ENCODE peak calls at places on chromosomes 16 and 17, in four cellular contexts. Y is fibroblast of lung, M is cardiac muscle cell, V is tibial artery. F is an unnamed sample.

GRCh38 chr17:17080181-17080631 is 37.9 kb downstream of the MPRIP start:
- DNase-seq in Y (no peak), M (no peak), V (no peak), F (no peak)

GRCh38 chr17:63440127-63440769 is 5.9 kb downstream of the CYB561 start:
- DNase-seq in Y (no peak), M (no peak), V (no peak), F (no peak)

GRCh38 chr17:80263253-80264047 is 2.8 kb downstream of the RNF213 start:
- DNase-seq in Y (peak), M (peak), V (peak), F (peak)

GRCh38 chr17:19812407-19812806 is 55.3 kb downstream of the ULK2 start:
- DNase-seq in Y (peak), M (peak), V (no peak), F (no peak)

GRCh38 chr16:73204359-73205152 is 156.6 kb upstream of the ZFHX3 start:
- DNase-seq in Y (no peak), M (no peak), V (no peak), F (no peak)

GRCh38 chr16:88870608-88871348 is 4.3 kb upstream of the PABPN1L start:
- DNase-seq in Y (no peak), M (no peak), V (no peak), F (no peak)

GRCh38 chr17:81429353-81429774 is 34.1 kb downstream of the BAHCC1 start:
- DNase-seq in Y (peak), M (peak), V (peak), F (no peak)

GRCh38 chr17:46865100-46865499 is 13.7 kb downstream of the WNT9B start:
- DNase-seq in Y (no peak), M (peak), V (no peak), F (no peak)

GRCh38 chr16:83972256-83973008 is 4.4 kb downstream of the NECAB2 start:
- DNase-seq in Y (no peak), M (no peak), V (no peak), F (no peak)

GRCh38 chr16:48491517-48491916 is 106.3 kb upstream of the SIAH1 start:
- DNase-seq in Y (peak), M (peak), V (no peak), F (no peak)

GRCh38 chr16:17552351-17552750 is 81.6 kb upstream of the XYLT1 start:
- DNase-seq in Y (no peak), M (no peak), V (no peak), F (peak)

GRCh38 chr17:66466421-66466820 is 164.0 kb downstream of the PRKCA start:
- DNase-seq in Y (no peak), M (no peak), V (no peak), F (no peak)

GRCh38 chr16:70434489-70435260 is 4.2 kb downstream of the ST3GAL2 start:
- DNase-seq in Y (no peak), M (no peak), V (no peak), F (no peak)
- H3K27ac ChIP-seq in Y (no peak), M (no peak), V (peak), F (no peak)

GRCh38 chr17:44362479-44362963 is 1.1 kb downstream of the FAM171A2 start:
- DNase-seq in Y (no peak), M (no peak), V (no peak), F (no peak)
- H3K27ac ChIP-seq in Y (no peak), M (no peak), V (no peak), F (no peak)

DNA sequence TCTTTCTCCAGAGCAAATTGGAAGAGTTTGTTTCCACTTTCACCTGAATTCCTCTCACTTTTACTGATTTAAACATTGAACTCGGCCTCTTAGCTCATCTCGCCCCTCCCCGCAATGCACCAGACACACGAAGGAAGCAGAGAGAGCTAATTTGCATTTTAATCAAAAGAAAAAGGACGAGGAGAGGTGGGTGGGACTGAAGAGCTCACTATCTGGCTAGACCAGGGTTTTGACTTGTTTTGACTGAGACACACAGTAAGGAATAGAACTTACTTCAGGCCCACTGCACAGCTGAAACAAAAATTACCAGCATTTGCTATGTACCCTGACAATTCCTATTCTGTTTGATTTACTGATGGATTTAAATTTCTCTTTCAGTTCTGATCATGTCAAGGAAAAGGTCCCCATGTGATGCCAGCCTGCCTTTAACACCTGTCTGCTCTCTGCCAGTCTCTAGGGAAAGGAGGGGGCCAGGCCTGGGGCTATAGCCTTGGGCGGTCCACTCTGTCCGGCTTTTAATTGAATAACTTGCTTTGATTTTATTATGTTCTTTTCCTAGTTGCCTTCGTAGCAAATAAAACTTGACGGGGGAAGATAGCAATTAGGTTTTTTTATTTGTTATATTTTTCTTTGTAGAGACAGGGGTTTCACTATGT is 47.4 kb downstream of the ABAT start:
- DNase-seq in Y (no peak), M (no peak), V (no peak), F (no peak)
- H3K27ac ChIP-seq in Y (no peak), M (peak), V (no peak), F (no peak)

GRCh38 chr16:27399969-27400368 is 2.0 kb upstream of the IL21R start:
- DNase-seq in Y (no peak), M (no peak), V (no peak), F (no peak)
- H3K27ac ChIP-seq in Y (no peak), M (no peak), V (no peak), F (no peak)

GRCh38 chr17:51818777-51819176 is 339.7 kb downstream of the CA10 start:
- DNase-seq in Y (no peak), M (no peak), V (no peak), F (peak)
- H3K27ac ChIP-seq in Y (no peak), M (no peak), V (no peak), F (no peak)

GRCh38 chr16:13242201-13242600 is 340.8 kb downstream of the SHISA9 start:
- DNase-seq in Y (no peak), M (no peak), V (no peak), F (no peak)

GRCh38 chr16:13236308-13236707 is 334.9 kb downstream of the SHISA9 start:
- DNase-seq in Y (no peak), M (no peak), V (no peak), F (no peak)

GRCh38 chr16:13234999-13235398 is 333.6 kb downstream of the SHISA9 start:
- DNase-seq in Y (no peak), M (no peak), V (no peak), F (no peak)

DNA sequence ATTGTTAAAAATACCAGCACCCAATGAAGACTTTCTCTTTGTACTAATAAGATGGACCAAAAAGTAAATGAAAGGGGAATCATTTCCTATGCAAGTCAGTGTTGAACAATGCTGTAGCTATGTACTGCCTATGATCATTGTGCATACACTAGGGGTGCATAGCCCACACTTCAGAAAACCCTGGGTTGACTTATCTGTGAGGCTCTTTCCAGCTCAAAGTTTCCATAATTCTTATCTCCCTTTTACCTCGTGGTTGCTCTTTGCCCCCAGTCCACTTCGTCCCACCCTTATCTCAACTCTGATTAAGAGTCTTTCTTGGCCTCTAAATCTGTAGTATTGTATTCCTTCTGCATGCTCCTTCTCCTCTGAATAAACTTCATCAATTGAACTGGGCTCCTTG is 336.8 kb downstream of the SHISA9 start:
- DNase-seq in Y (no peak), M (no peak), V (no peak), F (no peak)
- H3K27ac ChIP-seq in Y (no peak), M (no peak), V (no peak), F (no peak)

GRCh38 chr16:3754772-3755171 is 37.4 kb upstream of the TRAP1 start:
- DNase-seq in Y (no peak), M (no peak), V (no peak), F (no peak)

GRCh38 chr16:3754304-3754703 is 37.0 kb upstream of the TRAP1 start:
- DNase-seq in Y (no peak), M (peak), V (no peak), F (no peak)

GRCh38 chr16:3752984-3753383 is 35.7 kb upstream of the TRAP1 start:
- DNase-seq in Y (no peak), M (no peak), V (no peak), F (no peak)

GRCh38 chr16:3755249-3755648 is 37.9 kb upstream of the TRAP1 start:
- DNase-seq in Y (no peak), M (no peak), V (no peak), F (no peak)

DNA sequence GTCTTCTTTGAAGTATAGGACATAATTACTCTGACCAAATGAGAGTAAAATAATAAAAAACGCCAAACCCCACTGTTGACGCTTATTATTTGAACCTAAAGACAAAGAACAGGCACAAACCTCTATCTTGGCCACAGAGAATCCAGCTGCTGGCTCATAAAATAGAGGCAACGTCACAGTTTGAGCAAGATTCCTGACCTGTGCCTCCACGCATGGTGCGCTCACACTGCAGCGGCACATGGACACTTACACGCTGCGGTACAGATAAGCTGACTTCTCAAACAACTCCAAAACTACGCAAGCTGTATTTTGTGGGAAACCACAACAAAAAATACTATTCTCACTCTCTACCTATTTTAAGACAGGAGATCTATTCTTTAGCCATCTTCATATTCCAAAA is 38.8 kb upstream of the TRAP1 start:
- DNase-seq in Y (no peak), M (no peak), V (no peak), F (no peak)
- H3K27ac ChIP-seq in Y (no peak), M (no peak), V (no peak), F (no peak)